ENCODE peak calls at places on chromosomes 12 and 14, in eight cellular contexts. One of them, this sample, is unnamed.

GRCh38 chr14:99234982-99235491 is 37.0 kb downstream of the BCL11B start:
- DNase-seq in astrocyte: peak
- DNase-seq in H1: no peak
- DNase-seq in psoas muscle: no peak
- DNase-seq in astrocyte of the spinal cord: no peak
- DNase-seq in A549: no peak
- DNase-seq in right atrium auricular region: no peak
- DNase-seq in gastrocnemius medialis: no peak
- DNase-seq in this sample: no peak

GRCh38 chr12:70070494-70071007 is 172.7 kb upstream of the CNOT2 start:
- DNase-seq in astrocyte of the spinal cord: peak
- DNase-seq in gastrocnemius medialis: no peak
- DNase-seq in astrocyte: no peak
- DNase-seq in right atrium auricular region: no peak
- DNase-seq in H1: no peak
- DNase-seq in psoas muscle: no peak
- DNase-seq in A549: no peak
- DNase-seq in this sample: no peak

GRCh38 chr12:3295648-3296408 is 195.2 kb upstream of the PRMT8 start:
- DNase-seq in psoas muscle: peak
- DNase-seq in gastrocnemius medialis: no peak
- DNase-seq in astrocyte of the spinal cord: peak
- DNase-seq in astrocyte: peak
- DNase-seq in A549: no peak
- DNase-seq in right atrium auricular region: peak
- DNase-seq in H1: no peak
- DNase-seq in this sample: peak

GRCh38 chr12:99686142-99686541 is 38.6 kb downstream of the GARIN6 start:
- DNase-seq in A549: no peak
- DNase-seq in astrocyte of the spinal cord: no peak
- DNase-seq in psoas muscle: no peak
- DNase-seq in H1: no peak
- DNase-seq in astrocyte: no peak
- DNase-seq in gastrocnemius medialis: no peak
- DNase-seq in right atrium auricular region: no peak
- DNase-seq in this sample: no peak

GRCh38 chr14:74202113-74202512 is 37.1 kb upstream of the VSX2 start:
- DNase-seq in astrocyte of the spinal cord: no peak
- DNase-seq in H1: no peak
- DNase-seq in astrocyte: no peak
- DNase-seq in psoas muscle: no peak
- DNase-seq in A549: no peak
- DNase-seq in right atrium auricular region: no peak
- DNase-seq in gastrocnemius medialis: no peak
- DNase-seq in this sample: no peak

GRCh38 chr14:95419569-95419968 is 96.9 kb downstream of the SYNE3 start:
- DNase-seq in A549: no peak
- DNase-seq in astrocyte: no peak
- DNase-seq in H1: no peak
- DNase-seq in right atrium auricular region: no peak
- DNase-seq in astrocyte of the spinal cord: no peak
- DNase-seq in gastrocnemius medialis: no peak
- DNase-seq in psoas muscle: no peak
- DNase-seq in this sample: no peak

GRCh38 chr14:37566811-37567371 is 28.2 kb downstream of the FOXA1 start:
- DNase-seq in A549: peak
- DNase-seq in right atrium auricular region: no peak
- DNase-seq in gastrocnemius medialis: no peak
- DNase-seq in astrocyte: peak
- DNase-seq in astrocyte of the spinal cord: peak
- DNase-seq in H1: no peak
- DNase-seq in psoas muscle: no peak
- DNase-seq in this sample: peak

GRCh38 chr14:55101698-55102097 is 27.4 kb upstream of the LGALS3 start:
- DNase-seq in A549: no peak
- DNase-seq in H1: no peak
- DNase-seq in astrocyte of the spinal cord: no peak
- DNase-seq in right atrium auricular region: no peak
- DNase-seq in psoas muscle: no peak
- DNase-seq in astrocyte: no peak
- DNase-seq in gastrocnemius medialis: no peak
- DNase-seq in this sample: no peak

GRCh38 chr12:21456291-21456780 is 18.9 kb downstream of the PYROXD1 start:
- DNase-seq in astrocyte: no peak
- DNase-seq in gastrocnemius medialis: no peak
- DNase-seq in psoas muscle: no peak
- DNase-seq in A549: no peak
- DNase-seq in astrocyte of the spinal cord: no peak
- DNase-seq in H1: no peak
- DNase-seq in right atrium auricular region: no peak
- DNase-seq in this sample: no peak

GRCh38 chr12:132268674-132269073 is 60.7 kb downstream of the GALNT9 start:
- DNase-seq in astrocyte of the spinal cord: no peak
- DNase-seq in gastrocnemius medialis: no peak
- DNase-seq in astrocyte: no peak
- DNase-seq in A549: no peak
- DNase-seq in right atrium auricular region: no peak
- DNase-seq in H1: no peak
- DNase-seq in psoas muscle: no peak
- DNase-seq in this sample: no peak

GRCh38 chr12:24948452-24948815 is 467 bp downstream of the BCAT1 start:
- DNase-seq in gastrocnemius medialis: no peak
- DNase-seq in astrocyte: peak
- DNase-seq in H1: no peak
- DNase-seq in astrocyte of the spinal cord: peak
- DNase-seq in psoas muscle: no peak
- DNase-seq in A549: peak
- DNase-seq in right atrium auricular region: no peak
- DNase-seq in this sample: peak

GRCh38 chr14:70652871-70653270 is 11.2 kb downstream of the TTC9 start:
- DNase-seq in psoas muscle: no peak
- DNase-seq in gastrocnemius medialis: no peak
- DNase-seq in A549: no peak
- DNase-seq in astrocyte of the spinal cord: no peak
- DNase-seq in right atrium auricular region: no peak
- DNase-seq in H1: no peak
- DNase-seq in astrocyte: no peak
- DNase-seq in this sample: no peak

GRCh38 chr12:70106347-70106746 is 136.9 kb upstream of the CNOT2 start:
- DNase-seq in astrocyte: no peak
- DNase-seq in H1: no peak
- DNase-seq in gastrocnemius medialis: no peak
- DNase-seq in A549: no peak
- DNase-seq in astrocyte of the spinal cord: no peak
- DNase-seq in psoas muscle: no peak
- DNase-seq in right atrium auricular region: no peak
- DNase-seq in this sample: no peak

DNA sequence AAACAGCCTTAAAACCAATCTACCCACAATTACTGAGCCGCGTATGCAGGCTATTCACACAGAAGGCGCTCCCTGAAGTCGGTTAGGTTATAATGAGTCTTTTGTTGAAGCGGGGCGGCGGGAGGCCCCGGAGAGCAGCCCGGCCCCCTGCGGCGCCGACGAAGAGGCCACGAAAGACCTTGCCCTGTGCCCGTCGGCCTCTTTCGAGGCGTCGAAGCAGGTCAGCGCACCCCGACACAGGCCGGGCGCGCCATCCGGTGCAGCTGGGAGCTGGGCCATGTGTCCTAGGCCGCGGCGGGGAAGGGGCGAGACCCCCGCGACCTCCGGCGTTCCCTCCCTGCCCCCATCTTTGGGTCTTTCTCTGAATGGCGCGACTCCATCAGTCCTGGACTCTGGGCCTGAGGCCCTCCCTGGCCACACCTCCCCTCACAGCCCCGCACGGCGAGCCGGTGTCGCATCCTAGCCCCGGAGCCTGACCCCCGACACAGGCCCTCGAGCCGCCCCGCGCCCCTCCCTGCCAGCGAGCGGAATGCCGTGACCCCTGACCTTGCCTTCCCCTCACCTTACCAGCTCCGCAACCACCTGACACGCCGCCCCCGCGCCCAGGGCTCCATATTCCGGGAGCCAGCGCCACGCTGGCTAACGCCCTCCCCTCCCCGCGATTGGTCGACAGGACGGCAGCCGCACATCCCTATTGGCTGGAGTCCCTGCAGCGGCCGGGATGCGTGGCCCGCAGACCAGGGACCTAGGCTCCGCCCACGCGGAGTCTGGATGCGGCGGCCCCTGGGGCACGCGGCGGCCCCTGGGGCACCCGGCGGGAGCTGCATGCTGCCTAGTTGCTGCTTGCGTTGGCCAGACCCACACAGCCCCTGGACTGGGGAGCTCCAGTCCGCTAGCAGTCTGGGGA is at the start of gene SLC11A2:
- DNase-seq in astrocyte of the spinal cord: peak
- DNase-seq in H1: peak
- DNase-seq in gastrocnemius medialis: peak
- DNase-seq in right atrium auricular region: peak
- DNase-seq in A549: peak
- DNase-seq in astrocyte: peak
- DNase-seq in psoas muscle: peak
- DNase-seq in this sample: peak
- TF ChIP-seq CTCF in astrocyte of the spinal cord: peak
- TF ChIP-seq CTCF in H1: no peak
- TF ChIP-seq CTCF in gastrocnemius medialis: no peak
- TF ChIP-seq CTCF in right atrium auricular region: peak
- TF ChIP-seq CTCF in A549: no peak
- TF ChIP-seq CTCF in astrocyte: no peak
- TF ChIP-seq CTCF in psoas muscle: peak
- TF ChIP-seq CTCF in this sample: peak

DNA sequence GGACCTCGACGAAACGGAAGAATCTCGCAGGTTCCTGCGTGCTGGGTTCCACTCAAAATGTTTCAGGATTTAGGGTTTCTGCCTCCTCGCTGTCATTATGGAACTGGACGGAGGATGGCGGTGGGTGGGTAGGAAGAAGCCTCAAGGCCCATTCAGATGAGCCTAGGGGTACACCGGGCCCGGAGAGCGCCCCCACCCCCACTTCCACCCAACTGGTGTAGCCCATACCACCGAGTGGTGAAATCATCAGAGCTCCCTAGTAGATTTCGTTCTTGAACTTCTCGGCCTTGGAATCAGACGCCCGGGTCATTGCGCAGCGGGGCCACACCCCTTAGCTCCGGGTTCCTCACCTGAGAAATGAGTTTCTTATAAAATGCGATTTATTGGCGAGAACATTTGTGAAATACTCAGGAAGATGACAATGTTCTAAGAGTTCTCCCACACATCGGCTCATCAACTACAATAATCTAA is 13.3 kb upstream of the TBX3 start:
- DNase-seq in right atrium auricular region: no peak
- DNase-seq in gastrocnemius medialis: no peak
- DNase-seq in H1: no peak
- DNase-seq in A549: no peak
- DNase-seq in astrocyte: no peak
- DNase-seq in astrocyte of the spinal cord: no peak
- DNase-seq in psoas muscle: no peak
- DNase-seq in this sample: no peak
- H3K4me3 ChIP-seq in right atrium auricular region: no peak
- H3K4me3 ChIP-seq in gastrocnemius medialis: no peak
- H3K4me3 ChIP-seq in H1: peak
- H3K4me3 ChIP-seq in A549: no peak
- H3K4me3 ChIP-seq in astrocyte: no peak
- H3K4me3 ChIP-seq in astrocyte of the spinal cord: no peak
- H3K4me3 ChIP-seq in psoas muscle: no peak
- H3K4me3 ChIP-seq in this sample: no peak

GRCh38 chr14:61297581-61297980 is 16.4 kb upstream of the TMEM30B start:
- DNase-seq in H1: no peak
- DNase-seq in right atrium auricular region: no peak
- DNase-seq in A549: no peak
- DNase-seq in astrocyte: no peak
- DNase-seq in astrocyte of the spinal cord: no peak
- DNase-seq in psoas muscle: no peak
- DNase-seq in gastrocnemius medialis: no peak
- DNase-seq in this sample: no peak
- TF ChIP-seq CTCF in H1: no peak
- TF ChIP-seq CTCF in right atrium auricular region: no peak
- TF ChIP-seq CTCF in A549: no peak
- TF ChIP-seq CTCF in astrocyte: no peak
- TF ChIP-seq CTCF in astrocyte of the spinal cord: no peak
- TF ChIP-seq CTCF in psoas muscle: no peak
- TF ChIP-seq CTCF in gastrocnemius medialis: no peak
- TF ChIP-seq CTCF in this sample: no peak

GRCh38 chr14:103576371-103577024 is 13.7 kb downstream of the COA8 start:
- DNase-seq in A549: peak
- DNase-seq in right atrium auricular region: peak
- DNase-seq in gastrocnemius medialis: peak
- DNase-seq in psoas muscle: peak
- DNase-seq in astrocyte of the spinal cord: peak
- DNase-seq in H1: no peak
- DNase-seq in astrocyte: peak
- DNase-seq in this sample: peak
- H3K4me3 ChIP-seq in A549: no peak
- H3K4me3 ChIP-seq in right atrium auricular region: no peak
- H3K4me3 ChIP-seq in gastrocnemius medialis: no peak
- H3K4me3 ChIP-seq in psoas muscle: no peak
- H3K4me3 ChIP-seq in astrocyte of the spinal cord: no peak
- H3K4me3 ChIP-seq in H1: no peak
- H3K4me3 ChIP-seq in astrocyte: no peak
- H3K4me3 ChIP-seq in this sample: peak

GRCh38 chr12:45893240-45893639 is 97.1 kb downstream of the SCAF11 start:
- DNase-seq in gastrocnemius medialis: no peak
- DNase-seq in A549: peak
- DNase-seq in astrocyte: no peak
- DNase-seq in right atrium auricular region: no peak
- DNase-seq in astrocyte of the spinal cord: no peak
- DNase-seq in psoas muscle: no peak
- DNase-seq in H1: no peak
- DNase-seq in this sample: no peak
- TF ChIP-seq CTCF in gastrocnemius medialis: no peak
- TF ChIP-seq CTCF in A549: peak
- TF ChIP-seq CTCF in astrocyte: no peak
- TF ChIP-seq CTCF in right atrium auricular region: peak
- TF ChIP-seq CTCF in astrocyte of the spinal cord: peak
- TF ChIP-seq CTCF in psoas muscle: no peak
- TF ChIP-seq CTCF in H1: peak
- TF ChIP-seq CTCF in this sample: no peak

GRCh38 chr12:72330291-72330690 is 58.1 kb downstream of the TRHDE start:
- DNase-seq in gastrocnemius medialis: no peak
- DNase-seq in astrocyte: peak
- DNase-seq in H1: no peak
- DNase-seq in astrocyte of the spinal cord: peak
- DNase-seq in right atrium auricular region: no peak
- DNase-seq in A549: no peak
- DNase-seq in psoas muscle: peak
- DNase-seq in this sample: no peak
- H3K4me3 ChIP-seq in gastrocnemius medialis: no peak
- H3K4me3 ChIP-seq in astrocyte: no peak
- H3K4me3 ChIP-seq in H1: no peak
- H3K4me3 ChIP-seq in astrocyte of the spinal cord: no peak
- H3K4me3 ChIP-seq in right atrium auricular region: no peak
- H3K4me3 ChIP-seq in A549: no peak
- H3K4me3 ChIP-seq in psoas muscle: peak
- H3K4me3 ChIP-seq in this sample: no peak

This sample was measured in fibroblast of the aortic adventitia.